ENCODE peak calls at places on chromosomes 13 and 19, in four cellular contexts. W, O, C and G are unnamed samples.
A peak's percentile ranks its signal among the peaks of the same experiment; 100 is the strongest.

GRCh38 chr19:29753190-29753933 is 38.3 kb upstream of the C19orf12 start:
- DNase-seq in W (no peak), O (no peak), C (no peak), G (no peak)

GRCh38 chr13:29771247-29771646 is 79.2 kb downstream of the UBL3 start:
- DNase-seq in W (no peak), O (no peak), C (no peak), G (no peak)

GRCh38 chr19:41916033-41916424 is 12.2 kb downstream of the ERFL start:
- DNase-seq in W (no peak), O (no peak), C (no peak), G (no peak)

GRCh38 chr19:10952809-10953208 is 8.0 kb upstream of the SMARCA4 start:
- DNase-seq in W (peak; percentile 72), O (no peak), C (no peak), G (no peak)

GRCh38 chr13:49610176-49610575 is 18.1 kb upstream of the ARL11 start:
- DNase-seq in W (no peak), O (no peak), C (no peak), G (no peak)

GRCh38 chr19:9878511-9879196 is 43.5 kb downstream of the PIN1 start:
- DNase-seq in W (no peak), O (no peak), C (no peak), G (no peak)

GRCh38 chr19:38229585-38230073 is 5.6 kb upstream of the DPF1 start:
- DNase-seq in W (peak; percentile 60), O (peak; percentile 52), C (no peak), G (peak; percentile 50)

GRCh38 chr19:23804676-23805075 is 46.0 kb upstream of the ZNF681 start:
- DNase-seq in W (no peak), O (no peak), C (no peak), G (no peak)

GRCh38 chr19:51002542-51003311 is 1.3 kb upstream of the KLK8 start:
- DNase-seq in W (no peak), O (no peak), C (no peak), G (no peak)

DNA sequence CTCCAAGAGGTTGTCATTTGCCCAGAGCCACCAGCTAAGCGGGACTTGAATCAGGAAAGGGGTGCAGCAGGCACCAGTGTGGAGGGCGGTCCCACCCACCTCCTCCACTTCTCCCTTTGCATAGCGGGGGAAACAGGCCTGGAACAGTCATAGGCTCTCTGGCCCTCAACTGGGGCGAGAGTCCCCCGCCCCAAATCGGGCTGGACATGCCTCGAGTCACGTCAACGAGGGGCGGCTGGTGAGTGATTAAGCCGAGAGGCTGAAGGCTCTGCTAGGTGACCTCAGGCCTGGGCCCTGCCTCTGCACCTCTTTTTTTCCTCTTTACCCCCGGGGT is 398 bp upstream of the ARRDC2 start:
- DNase-seq in W (no peak), O (no peak), C (no peak), G (no peak)
- H3K27ac ChIP-seq in W (peak overlapping the region; percentile 64), O (peak overlapping the region; percentile 90), C (peak overlapping the region; percentile 93), G (peak overlapping the region; percentile 92)

GRCh38 chr13:67967031-67967430 is 736.9 kb upstream of the PCDH9 start:
- DNase-seq in W (no peak), O (no peak), C (no peak), G (no peak)
- TF ChIP-seq CTCF in W (no peak), O (no peak), C (no peak), G (no peak)

GRCh38 chr13:33109319-33109718 is 93.1 kb downstream of the KL start:
- DNase-seq in W (no peak), O (no peak), C (no peak), G (no peak)

GRCh38 chr13:33110713-33111413 is 94.6 kb downstream of the KL start:
- DNase-seq in W (peak; percentile 59), O (peak; percentile 54), C (no peak), G (no peak)

GRCh38 chr13:33110386-33110712 is 94.1 kb downstream of the KL start:
- DNase-seq in W (no peak), O (no peak), C (no peak), G (no peak)

GRCh38 chr13:33108620-33109019 is 92.4 kb downstream of the KL start:
- DNase-seq in W (no peak), O (no peak), C (no peak), G (no peak)

GRCh38 chr13:33109801-33110200 is 93.6 kb downstream of the KL start:
- DNase-seq in W (no peak), O (no peak), C (no peak), G (no peak)
- H3K27ac ChIP-seq in W (no peak overlapping the region), O (peak overlapping the region; percentile 59), C (peak overlapping the region; percentile 74), G (no peak overlapping the region)

GRCh38 chr13:109715902-109716301 is 70.5 kb downstream of the IRS2 start:
- DNase-seq in W (no peak), O (no peak), C (no peak), G (no peak)
- TF ChIP-seq CTCF in W (no peak), O (no peak), C (no peak), G (no peak)

DNA sequence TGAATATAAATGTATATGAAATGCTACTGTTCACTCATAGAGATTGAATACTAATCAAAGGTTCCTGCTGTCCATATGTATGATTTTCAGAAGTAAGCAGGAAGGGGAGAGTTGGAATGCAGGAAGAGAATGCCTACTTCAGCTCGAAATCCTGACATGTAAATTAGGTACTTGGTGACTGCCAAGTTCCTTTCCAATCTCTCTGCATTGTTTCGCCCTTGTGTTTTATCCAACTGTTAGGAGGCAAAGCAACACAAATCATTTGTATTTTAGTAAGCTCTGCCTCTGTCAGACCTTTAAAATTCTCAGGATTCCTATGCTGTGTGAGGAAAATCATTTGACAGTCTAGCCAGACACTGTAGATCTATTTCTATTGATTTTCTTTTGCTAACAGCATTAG is 9.0 kb downstream of the STARD13 start:
- DNase-seq in W (no peak), O (no peak), C (no peak), G (no peak)
- H3K27ac ChIP-seq in W (no peak overlapping the region), O (peak overlapping the region; percentile 74), C (peak overlapping the region; percentile 18), G (no peak overlapping the region)

GRCh38 chr19:48986211-48986610 is 6.9 kb downstream of the GYS1 start:
- DNase-seq in W (no peak), O (no peak), C (no peak), G (no peak)
- TF ChIP-seq CTCF in W (no peak), O (no peak), C (no peak), G (no peak)

GRCh38 chr19:34474233-34474989 is 7.1 kb upstream of the WTIP start:
- DNase-seq in W (no peak), O (no peak), C (no peak), G (no peak)
- H3K27ac ChIP-seq in W (no peak overlapping the region), O (no peak overlapping the region), C (peak overlapping the region; percentile 32), G (no peak overlapping the region)

GRCh38 chr19:2089727-2090053 is 6.4 kb downstream of the MOB3A start:
- DNase-seq in W (no peak), O (no peak), C (no peak), G (no peak)

GRCh38 chr19:2087621-2088100 is 8.5 kb downstream of the MOB3A start:
- DNase-seq in W (peak; percentile 81), O (no peak), C (no peak), G (no peak)

GRCh38 chr19:2084993-2085720 is 11.0 kb downstream of the MOB3A start:
- DNase-seq in W (peak; percentile 97), O (peak; percentile 64), C (peak; percentile 77), G (peak; percentile 96)

GRCh38 chr19:2083174-2083854 is 12.8 kb downstream of the MOB3A start:
- DNase-seq in W (peak; percentile 86), O (peak; percentile 50), C (no peak), G (peak; percentile 74)

DNA sequence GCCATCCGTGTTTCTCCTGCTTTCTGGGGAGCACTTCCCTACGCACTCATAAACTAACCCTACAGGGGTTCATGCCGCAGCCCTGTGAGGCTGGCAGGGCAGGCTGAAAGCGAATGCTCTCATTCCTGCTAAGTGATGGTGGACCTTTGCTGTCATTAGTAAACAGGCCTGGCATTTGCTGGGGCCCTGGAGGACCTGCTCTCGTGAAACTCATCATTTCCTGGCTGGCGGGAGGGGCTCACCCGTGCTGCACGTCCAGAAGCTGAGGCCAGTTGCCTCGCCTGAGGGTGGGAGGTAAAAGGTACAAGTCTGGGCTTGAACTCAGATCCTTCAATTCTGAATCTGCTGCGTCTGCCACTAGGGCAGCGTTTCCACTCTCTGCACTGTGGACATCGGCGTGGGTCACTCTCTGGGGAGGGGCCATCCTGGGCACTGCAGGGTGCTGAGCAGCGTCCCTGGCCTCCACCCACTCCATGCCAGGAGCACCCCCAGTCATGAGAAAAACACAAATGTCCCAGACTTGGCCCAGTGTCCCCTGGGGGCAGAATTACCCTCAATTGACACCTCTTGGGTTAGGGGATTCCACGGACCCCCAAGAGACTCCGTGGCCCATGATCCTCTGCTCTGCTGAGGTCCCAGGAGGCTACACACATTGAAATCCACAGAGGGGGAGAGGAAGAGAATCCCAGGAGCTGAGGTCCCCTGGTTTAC is 7.0 kb downstream of the MOB3A start:
- DNase-seq in W (peak; percentile 74), O (no peak), C (no peak), G (no peak)
- TF ChIP-seq CTCF in W (no peak), O (no peak), C (no peak), G (no peak)

GRCh38 chr13:95805921-95806320 is 129.0 kb downstream of the DNAJC3 start:
- DNase-seq in W (no peak), O (no peak), C (no peak), G (no peak)
- H3K27ac ChIP-seq in W (no peak overlapping the region), O (no peak overlapping the region), C (no peak overlapping the region), G (no peak overlapping the region)

DNA sequence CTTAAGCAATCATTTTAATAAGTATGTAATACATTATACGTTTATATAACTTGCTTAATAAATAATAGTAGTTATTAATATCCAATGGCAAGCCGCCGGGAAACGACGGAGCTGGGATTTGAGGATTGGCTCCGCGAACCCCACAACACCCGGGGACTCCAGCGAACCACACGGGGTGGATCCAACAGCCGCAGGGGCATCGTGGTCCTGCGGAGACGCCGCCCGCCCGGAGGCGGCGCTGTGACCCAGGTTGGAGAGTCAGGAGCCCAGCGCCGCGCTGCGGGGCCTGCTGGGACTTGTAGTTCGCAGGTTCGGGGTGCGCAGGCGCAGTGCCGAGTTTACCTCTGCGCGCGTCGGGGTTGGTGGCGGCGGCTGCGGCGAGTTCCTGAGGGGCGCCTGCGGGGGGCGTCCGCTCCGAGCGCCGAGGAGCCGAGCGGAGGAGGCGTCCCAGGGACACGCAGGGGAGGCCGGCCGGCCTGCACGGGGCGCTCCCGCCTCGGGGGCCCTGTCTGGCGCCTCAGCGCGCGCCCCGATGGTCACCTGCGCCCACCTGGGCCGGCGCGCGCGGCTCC is at the start of gene ZNF554:
- DNase-seq in W (peak; percentile 99), O (peak; percentile 96), C (peak; percentile 77), G (peak; percentile 99)
- TF ChIP-seq CTCF in W (peak; percentile 99), O (peak; percentile 92), C (peak; percentile 99), G (peak; percentile 97)